ENCODE peak calls at places on chromosome 11, in four cellular contexts. One of them, this sample, is unnamed.

GRCh38 chr11:122748968-122749687 is 89.2 kb upstream of the CRTAM start:
- DNase-seq in HepG2: no peak
- DNase-seq in H1: no peak
- DNase-seq in GM12878: peak
- DNase-seq in this sample: no peak

GRCh38 chr11:86473991-86474833 is 99.5 kb downstream of the CCDC81 start:
- DNase-seq in HepG2: no peak
- DNase-seq in H1: no peak
- DNase-seq in GM12878: no peak
- DNase-seq in this sample: no peak

GRCh38 chr11:26950260-26950719 is 43.6 kb upstream of the FIBIN start:
- DNase-seq in HepG2: no peak
- DNase-seq in H1: no peak
- DNase-seq in GM12878: no peak
- DNase-seq in this sample: no peak

GRCh38 chr11:122714021-122714420 is 58.5 kb downstream of the UBASH3B start:
- DNase-seq in HepG2: no peak
- DNase-seq in H1: no peak
- DNase-seq in GM12878: no peak
- DNase-seq in this sample: no peak

GRCh38 chr11:65262775-65263174 is 1.0 kb downstream of the POLA2 start:
- DNase-seq in HepG2: no peak
- DNase-seq in H1: no peak
- DNase-seq in GM12878: no peak
- DNase-seq in this sample: no peak

GRCh38 chr11:5992150-5992549 is 5.4 kb upstream of the OR52L1 start:
- DNase-seq in HepG2: no peak
- DNase-seq in H1: no peak
- DNase-seq in GM12878: no peak
- DNase-seq in this sample: no peak

GRCh38 chr11:64251722-64251985 is 324 bp downstream of the PLCB3 start:
- DNase-seq in HepG2: no peak
- DNase-seq in H1: no peak
- DNase-seq in GM12878: no peak
- DNase-seq in this sample: no peak

GRCh38 chr11:78532991-78533861 is 41.4 kb downstream of the NARS2 start:
- DNase-seq in HepG2: no peak
- DNase-seq in H1: no peak
- DNase-seq in GM12878: peak
- DNase-seq in this sample: no peak

GRCh38 chr11:43788394-43788793 is 92.2 kb upstream of the ALKBH3 start:
- DNase-seq in HepG2: no peak
- DNase-seq in H1: no peak
- DNase-seq in GM12878: no peak
- DNase-seq in this sample: no peak

GRCh38 chr11:47854667-47855066 is 6.5 kb upstream of the NUP160 start:
- DNase-seq in HepG2: no peak
- DNase-seq in H1: no peak
- DNase-seq in GM12878: no peak
- DNase-seq in this sample: no peak

GRCh38 chr11:129089279-129089678 is 102.8 kb downstream of the ARHGAP32 start:
- DNase-seq in HepG2: no peak
- DNase-seq in H1: no peak
- DNase-seq in GM12878: no peak
- DNase-seq in this sample: no peak

GRCh38 chr11:5196731-5197130 is 3.8 kb downstream of the OR51V1 start:
- DNase-seq in HepG2: no peak
- DNase-seq in H1: no peak
- DNase-seq in GM12878: no peak
- DNase-seq in this sample: no peak

GRCh38 chr11:1559103-1559951 is 12.7 kb downstream of the DUSP8 start:
- DNase-seq in HepG2: no peak
- DNase-seq in H1: no peak
- DNase-seq in GM12878: no peak
- DNase-seq in this sample: no peak

GRCh38 chr11:36997656-36998055 is 399.6 kb upstream of the RAG2 start:
- DNase-seq in HepG2: no peak
- DNase-seq in H1: no peak
- DNase-seq in GM12878: no peak
- DNase-seq in this sample: no peak

GRCh38 chr11:123061403-123062157 is at the start of gene HSPA8:
- DNase-seq in HepG2: peak
- DNase-seq in H1: no peak
- DNase-seq in GM12878: no peak
- DNase-seq in this sample: no peak

GRCh38 chr11:125569913-125570621 is 790 bp downstream of the EI24 start:
- DNase-seq in HepG2: no peak
- DNase-seq in H1: no peak
- DNase-seq in GM12878: no peak
- DNase-seq in this sample: no peak

GRCh38 chr11:15199693-15200092 is 85.0 kb downstream of the INSC start:
- DNase-seq in HepG2: no peak
- DNase-seq in H1: no peak
- DNase-seq in GM12878: no peak
- DNase-seq in this sample: no peak

GRCh38 chr11:10304495-10305261 is at the start of gene ADM:
- DNase-seq in HepG2: peak
- DNase-seq in H1: no peak
- DNase-seq in GM12878: no peak
- DNase-seq in this sample: no peak

GRCh38 chr11:426851-427250 is 12.1 kb upstream of the SIGIRR start:
- DNase-seq in HepG2: no peak
- DNase-seq in H1: no peak
- DNase-seq in GM12878: no peak
- DNase-seq in this sample: no peak

GRCh38 chr11:62245271-62245753 is 3.3 kb downstream of the SCGB1D2 start:
- DNase-seq in HepG2: peak
- DNase-seq in H1: no peak
- DNase-seq in GM12878: no peak
- DNase-seq in this sample: peak

GRCh38 chr11:8333431-8334401 is 70.0 kb upstream of the LMO1 start:
- DNase-seq in HepG2: no peak
- DNase-seq in H1: no peak
- DNase-seq in GM12878: no peak
- DNase-seq in this sample: no peak

GRCh38 chr11:44275961-44276550 is 33.9 kb downstream of the ALX4 start:
- DNase-seq in HepG2: no peak
- DNase-seq in H1: no peak
- DNase-seq in GM12878: no peak
- DNase-seq in this sample: no peak

GRCh38 chr11:122491486-122491885 is 164.0 kb upstream of the UBASH3B start:
- DNase-seq in HepG2: no peak
- DNase-seq in H1: no peak
- DNase-seq in GM12878: no peak
- DNase-seq in this sample: no peak

GRCh38 chr11:21975242-21975641 is 217.6 kb upstream of the ANO5 start:
- DNase-seq in HepG2: no peak
- DNase-seq in H1: no peak
- DNase-seq in GM12878: no peak
- DNase-seq in this sample: peak

GRCh38 chr11:73012121-73012863 is 129.8 kb downstream of the FCHSD2 start:
- DNase-seq in HepG2: no peak
- DNase-seq in H1: no peak
- DNase-seq in GM12878: no peak
- DNase-seq in this sample: no peak

GRCh38 chr11:34261820-34262219 is 96.0 kb downstream of the ABTB2 start:
- DNase-seq in HepG2: no peak
- DNase-seq in H1: no peak
- DNase-seq in GM12878: no peak
- DNase-seq in this sample: no peak

GRCh38 chr11:86625981-86626380 is 46.4 kb downstream of the ME3 start:
- DNase-seq in HepG2: no peak
- DNase-seq in H1: no peak
- DNase-seq in GM12878: no peak
- DNase-seq in this sample: no peak

GRCh38 chr11:115317428-115318185 is 186.6 kb downstream of the CADM1 start:
- DNase-seq in HepG2: no peak
- DNase-seq in H1: no peak
- DNase-seq in GM12878: no peak
- DNase-seq in this sample: no peak

GRCh38 chr11:70677232-70677916 is 279.0 kb downstream of the CTTN start:
- DNase-seq in HepG2: no peak
- DNase-seq in H1: no peak
- DNase-seq in GM12878: no peak
- DNase-seq in this sample: no peak

GRCh38 chr11:116611998-116612620 is 160.7 kb downstream of the BUD13 start:
- DNase-seq in HepG2: no peak
- DNase-seq in H1: no peak
- DNase-seq in GM12878: no peak
- DNase-seq in this sample: no peak
- TF ChIP-seq SUZ12 in HepG2: no peak
- TF ChIP-seq SUZ12 in H1: no peak
- TF ChIP-seq SUZ12 in GM12878: no peak
- TF ChIP-seq SUZ12 in this sample: no peak

DNA sequence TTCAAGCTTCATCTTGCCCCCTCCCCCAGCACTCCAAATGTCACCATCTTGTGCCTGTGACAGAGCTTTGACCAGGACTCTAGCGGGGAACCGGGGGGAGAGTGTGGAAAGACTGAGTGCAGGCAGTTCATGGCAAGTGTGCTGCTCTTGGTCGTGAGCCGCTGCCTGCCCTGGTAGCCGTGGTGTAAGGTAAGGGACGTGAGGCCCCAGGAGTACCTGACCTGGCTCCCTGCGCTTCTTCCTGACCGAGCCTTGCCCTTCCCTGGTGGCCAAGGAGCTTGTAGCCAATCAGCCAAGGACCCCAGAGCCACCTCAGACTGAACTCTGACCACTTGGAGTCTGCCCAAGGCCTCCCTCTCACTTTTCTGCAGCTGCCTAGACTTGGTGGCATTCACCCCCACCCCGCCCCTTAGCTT is 1.3 kb downstream of the DGKZ start:
- DNase-seq in HepG2: no peak
- DNase-seq in H1: no peak
- DNase-seq in GM12878: no peak
- DNase-seq in this sample: no peak
- H3K4me3 ChIP-seq in HepG2: peak
- H3K4me3 ChIP-seq in H1: peak
- H3K4me3 ChIP-seq in GM12878: peak
- H3K4me3 ChIP-seq in this sample: peak

GRCh38 chr11:68821670-68822069 is 20.0 kb downstream of the CPT1A start:
- DNase-seq in HepG2: no peak
- DNase-seq in H1: no peak
- DNase-seq in GM12878: no peak
- DNase-seq in this sample: no peak

GRCh38 chr11:68826726-68827125 is 15.0 kb downstream of the CPT1A start:
- DNase-seq in HepG2: no peak
- DNase-seq in H1: no peak
- DNase-seq in GM12878: no peak
- DNase-seq in this sample: no peak

GRCh38 chr11:68825603-68826002 is 16.1 kb downstream of the CPT1A start:
- DNase-seq in HepG2: peak
- DNase-seq in H1: no peak
- DNase-seq in GM12878: no peak
- DNase-seq in this sample: no peak

GRCh38 chr11:68819362-68819761 is 22.4 kb downstream of the CPT1A start:
- DNase-seq in HepG2: no peak
- DNase-seq in H1: no peak
- DNase-seq in GM12878: no peak
- DNase-seq in this sample: no peak

DNA sequence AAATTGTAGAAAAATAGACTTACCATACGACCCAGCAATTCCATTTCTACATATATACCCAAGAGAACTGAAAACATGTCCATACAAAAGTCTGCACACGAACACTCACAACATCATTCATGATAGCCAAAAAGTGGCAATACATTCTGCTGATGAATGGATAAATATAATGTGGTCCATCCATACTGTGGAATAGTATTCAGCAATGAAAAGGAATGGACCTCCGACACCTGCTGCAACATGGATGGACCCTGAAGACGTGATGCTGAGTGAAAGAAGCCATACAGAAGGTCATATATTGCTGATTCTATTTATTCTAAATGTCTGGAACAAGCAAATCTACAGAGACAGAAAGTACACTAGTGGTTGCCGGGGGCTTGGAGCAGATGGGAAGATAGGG is 19.2 kb downstream of the CPT1A start:
- DNase-seq in HepG2: no peak
- DNase-seq in H1: no peak
- DNase-seq in GM12878: no peak
- DNase-seq in this sample: no peak
- TF ChIP-seq SUZ12 in HepG2: no peak
- TF ChIP-seq SUZ12 in H1: no peak
- TF ChIP-seq SUZ12 in GM12878: no peak
- TF ChIP-seq SUZ12 in this sample: no peak

DNA sequence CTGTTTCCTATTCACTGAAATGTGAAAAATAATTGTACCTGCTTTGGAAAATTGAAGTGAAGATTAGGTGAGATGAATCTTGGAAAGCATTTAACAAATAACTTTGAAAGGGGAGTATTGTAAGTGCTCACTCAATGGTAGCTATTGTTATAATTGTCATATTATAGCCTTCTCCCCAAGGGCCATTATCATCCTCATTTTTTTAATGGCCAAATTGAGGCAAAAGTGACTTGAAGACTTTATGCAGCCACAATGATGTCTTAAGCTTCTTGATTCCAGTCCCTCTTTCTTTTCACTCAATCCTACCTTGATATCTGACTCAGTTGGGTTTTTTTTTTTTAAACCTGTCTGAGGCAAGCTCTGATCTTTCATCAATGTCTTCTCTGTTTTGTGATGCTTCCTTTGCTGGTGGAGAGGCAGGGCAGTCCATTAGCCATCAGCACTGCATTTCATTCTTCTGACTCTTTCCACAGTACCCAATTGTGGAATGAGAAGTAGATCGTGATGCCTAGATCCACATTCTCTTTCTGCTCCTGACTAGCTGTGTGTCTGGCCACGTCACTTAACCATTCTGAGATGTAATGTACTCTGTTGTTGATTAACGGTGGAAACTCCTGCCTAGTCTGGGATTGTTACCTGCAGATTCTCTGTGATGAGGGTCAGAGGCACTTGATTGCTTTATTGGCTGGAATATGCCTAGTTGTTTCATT is 101.4 kb downstream of the DBX1 start:
- DNase-seq in HepG2: no peak
- DNase-seq in H1: no peak
- DNase-seq in GM12878: no peak
- DNase-seq in this sample: no peak
- H3K4me3 ChIP-seq in HepG2: no peak
- H3K4me3 ChIP-seq in H1: no peak
- H3K4me3 ChIP-seq in GM12878: no peak
- H3K4me3 ChIP-seq in this sample: no peak

This sample was measured in NT2/D1.